ENCODE peak calls at places on chromosomes 12 and 14, in nine cellular contexts. X is NCI-H82; I is cardiac fibroblast; K is NCI-H1105 treated with DMSO at 0.1 percent for 48 hours; O is aorta; C is nucleus accumbens; Q is CD4-positive, CD25-positive, alpha-beta regulatory T cell; R is psoas muscle; V is kidney tubule cell. W is an unnamed sample.
A peak's percentile ranks its signal among the peaks of the same experiment; 100 is the strongest.

GRCh38 chr12:122860854-122861585 is 25.8 kb downstream of the HIP1R start:
- DNase-seq in X (no peak), I (no peak), K (no peak), O (peak; percentile 50), C (no peak), Q (no peak), R (no peak), V (no peak), W (no peak)

GRCh38 chr14:23058654-23059504 is 1.6 kb upstream of the CDH24 start:
- DNase-seq in X (no peak), I (no peak), K (no peak), O (no peak), C (no peak), Q (no peak), R (peak; percentile 48), V (no peak), W (no peak)

GRCh38 chr14:104075530-104076151 is 9.9 kb upstream of the ASPG start:
- DNase-seq in X (peak; percentile 35), I (no peak), K (peak; percentile 2), O (no peak), C (no peak), Q (no peak), R (no peak), V (no peak), W (no peak)

GRCh38 chr12:110937104-110937641 is 16.8 kb upstream of the MYL2 start:
- DNase-seq in X (peak; percentile 82), I (peak; percentile 42), K (no peak), O (peak; percentile 66), C (peak; percentile 28), Q (peak; percentile 15), R (peak; percentile 77), V (peak; percentile 47), W (peak; percentile 76)

GRCh38 chr14:22579218-22579617 is 9.8 kb downstream of the DAD1 start:
- DNase-seq in X (peak; percentile 9), I (no peak), K (no peak), O (no peak), C (no peak), Q (no peak), R (no peak), V (no peak), W (no peak)

GRCh38 chr14:26402126-26402525 is 195.7 kb downstream of the NOVA1 start:
- DNase-seq in X (no peak), I (no peak), K (no peak), O (no peak), C (peak; percentile 27), Q (no peak), R (no peak), V (no peak), W (peak; percentile 43)

GRCh38 chr14:83548061-83548839 is 1981.7 kb upstream of the FLRT2 start:
- DNase-seq in X (no peak), I (peak; percentile 3), K (no peak), O (no peak), C (no peak), Q (no peak), R (no peak), V (no peak), W (no peak)

GRCh38 chr12:75722714-75723200 is 211.3 kb upstream of the KRR1 start:
- DNase-seq in X (no peak), I (peak; percentile 93), K (no peak), O (peak; percentile 54), C (peak; percentile 36), Q (no peak), R (no peak), V (peak; percentile 87), W (peak; percentile 25)

GRCh38 chr12:18430425-18431048 is 169.2 kb downstream of the PIK3C2G start:
- DNase-seq in X (peak; percentile 78), I (peak; percentile 78), K (peak; percentile 14), O (no peak), C (no peak), Q (no peak), R (no peak), V (peak; percentile 68), W (peak; percentile 31)

GRCh38 chr12:115176741-115177400 is 492.9 kb upstream of the TBX3 start:
- DNase-seq in X (no peak), I (peak; percentile 28), K (peak; percentile 8), O (no peak), C (no peak), Q (no peak), R (no peak), V (no peak), W (no peak)

GRCh38 chr14:56797569-56798446 is 12.5 kb downstream of the OTX2 start:
- DNase-seq in X (peak; percentile 91), I (no peak), K (no peak), O (no peak), C (no peak), Q (no peak), R (no peak), V (no peak), W (no peak)

GRCh38 chr12:117284160-117284559 is 77.3 kb downstream of the NOS1 start:
- DNase-seq in X (peak; percentile 75), I (no peak), K (peak; percentile 8), O (no peak), C (no peak), Q (no peak), R (no peak), V (no peak), W (no peak)

GRCh38 chr12:79897617-79898016 is 37.3 kb downstream of the PPP1R12A start:
- DNase-seq in X (no peak), I (peak; percentile 77), K (no peak), O (no peak), C (no peak), Q (no peak), R (no peak), V (peak; percentile 96), W (no peak)

GRCh38 chr12:12837025-12837872 is 24.1 kb downstream of the DDX47 start:
- DNase-seq in X (peak; percentile 69), I (peak; percentile 83), K (peak; percentile 62), O (peak; percentile 71), C (no peak), Q (no peak), R (peak; percentile 54), V (peak; percentile 91), W (no peak)

GRCh38 chr14:22047105-22047504 is 373.5 kb upstream of the OR4E1 start:
- DNase-seq in X (peak; percentile 38), I (no peak), K (no peak), O (no peak), C (no peak), Q (no peak), R (no peak), V (peak; percentile 36), W (peak; percentile 44)

GRCh38 chr14:34246206-34246605 is 215.8 kb downstream of the SPTSSA start:
- DNase-seq in X (no peak), I (no peak), K (no peak), O (no peak), C (no peak), Q (no peak), R (no peak), V (no peak), W (no peak)

GRCh38 chr12:89236748-89237428 is 115.4 kb downstream of the DUSP6 start:
- DNase-seq in X (no peak), I (no peak), K (no peak), O (no peak), C (no peak), Q (no peak), R (no peak), V (peak; percentile 66), W (no peak)

GRCh38 chr12:67456281-67456918 is 187.2 kb downstream of the CAND1 start:
- DNase-seq in X (peak; percentile 31), I (peak; percentile 94), K (peak; percentile 86), O (no peak), C (peak; percentile 11), Q (no peak), R (no peak), V (peak; percentile 42), W (no peak)

GRCh38 chr12:102061096-102061555 is 665 bp downstream of the WASHC3 start:
- DNase-seq in X (peak; percentile 23), I (no peak), K (no peak), O (no peak), C (no peak), Q (peak; percentile 15), R (no peak), V (peak; percentile 22), W (no peak)

GRCh38 chr14:72104011-72104613 is 171.9 kb downstream of the RGS6 start:
- DNase-seq in X (peak; percentile 29), I (no peak), K (no peak), O (no peak), C (no peak), Q (no peak), R (no peak), V (peak; percentile 17), W (no peak)

GRCh38 chr12:843609-844008 is 91.2 kb downstream of the WNK1 start:
- DNase-seq in X (no peak), I (peak; percentile 35), K (no peak), O (no peak), C (no peak), Q (no peak), R (no peak), V (no peak), W (no peak)

GRCh38 chr12:31325524-31325875 is 450 bp downstream of the SINHCAF start:
- DNase-seq in X (peak; percentile 60), I (no peak), K (no peak), O (peak; percentile 49), C (peak; percentile 30), Q (peak; percentile 6), R (no peak), V (no peak), W (peak; percentile 30)

GRCh38 chr12:212799-213526 is 994 bp downstream of the SLC6A12 start:
- DNase-seq in X (no peak), I (peak; percentile 18), K (no peak), O (no peak), C (no peak), Q (no peak), R (no peak), V (peak; percentile 68), W (no peak)

GRCh38 chr14:29521526-29522137 is 406.0 kb downstream of the PRKD1 start:
- DNase-seq in X (peak; percentile 75), I (peak; percentile 13), K (peak; percentile 52), O (no peak), C (no peak), Q (no peak), R (no peak), V (peak; percentile 27), W (no peak)

GRCh38 chr12:5428332-5429221 is 3.3 kb upstream of the NTF3 start:
- DNase-seq in X (peak; percentile 76), I (peak; percentile 51), K (peak; percentile 78), O (no peak), C (no peak), Q (no peak), R (no peak), V (peak; percentile 24), W (no peak)

GRCh38 chr12:52093346-52093745 is 13.8 kb downstream of the SMIM41 start:
- DNase-seq in X (no peak), I (no peak), K (no peak), O (no peak), C (no peak), Q (no peak), R (no peak), V (peak; percentile 31), W (no peak)

GRCh38 chr14:105891631-105892452 is 365.5 kb downstream of the TMEM121 start:
- DNase-seq in X (no peak), I (no peak), K (no peak), O (peak; percentile 21), C (no peak), Q (no peak), R (peak; percentile 29), V (no peak), W (no peak)

GRCh38 chr14:36702484-36702883 is 40.8 kb downstream of the PAX9 start:
- DNase-seq in X (no peak), I (no peak), K (no peak), O (no peak), C (no peak), Q (no peak), R (no peak), V (no peak), W (no peak)

GRCh38 chr14:94571395-94571794 is 9.8 kb upstream of the SERPINA5 start:
- DNase-seq in X (no peak), I (peak; percentile 63), K (no peak), O (no peak), C (no peak), Q (no peak), R (no peak), V (no peak), W (no peak)

GRCh38 chr14:32494566-32495434 is 165.7 kb downstream of the AKAP6 start:
- DNase-seq in X (peak; percentile 9), I (no peak), K (no peak), O (no peak), C (no peak), Q (no peak), R (peak; percentile 59), V (no peak), W (no peak)

GRCh38 chr12:11553871-11554533 is 95.5 kb upstream of the ETV6 start:
- DNase-seq in X (peak; percentile 80), I (peak; percentile 73), K (peak; percentile 72), O (no peak), C (peak; percentile 32), Q (peak; percentile 14), R (no peak), V (peak; percentile 71), W (peak; percentile 40)